ENCODE peak calls at places on chromosome 21, in seven cellular contexts. One of them, this sample, is unnamed. For H3K4me1, the result is how much of the 10 kb centered on the place peaks cover.

GRCh38 chr21:33395866-33396265 is 7.3 kb upstream of the IFNGR2 start:
- DNase-seq in esophagus squamous epithelium: no peak
- DNase-seq in Panc1: no peak
- DNase-seq in effector memory CD4-positive, alpha-beta T cell: no peak
- DNase-seq in neuronal stem cell: no peak
- DNase-seq in psoas muscle: no peak
- DNase-seq in right lobe of liver: no peak
- DNase-seq in this sample: no peak

GRCh38 chr21:40923914-40924313 is 77.0 kb upstream of the DSCAM start:
- DNase-seq in Panc1: no peak
- DNase-seq in neuronal stem cell: no peak
- DNase-seq in effector memory CD4-positive, alpha-beta T cell: no peak
- DNase-seq in right lobe of liver: no peak
- DNase-seq in esophagus squamous epithelium: no peak
- DNase-seq in psoas muscle: no peak
- DNase-seq in this sample: no peak

GRCh38 chr21:27954806-27955205 is 987.9 kb upstream of the ADAMTS5 start:
- DNase-seq in Panc1: no peak
- DNase-seq in effector memory CD4-positive, alpha-beta T cell: no peak
- DNase-seq in neuronal stem cell: no peak
- DNase-seq in psoas muscle: no peak
- DNase-seq in esophagus squamous epithelium: no peak
- DNase-seq in right lobe of liver: no peak
- DNase-seq in this sample: no peak

GRCh38 chr21:28256420-28256831 is 736.3 kb downstream of the LTN1 start:
- DNase-seq in effector memory CD4-positive, alpha-beta T cell: no peak
- DNase-seq in neuronal stem cell: no peak
- DNase-seq in Panc1: no peak
- DNase-seq in psoas muscle: no peak
- DNase-seq in right lobe of liver: no peak
- DNase-seq in esophagus squamous epithelium: no peak
- DNase-seq in this sample: no peak

GRCh38 chr21:24594082-24594481 is 1013.2 kb downstream of the MRPL39 start:
- DNase-seq in neuronal stem cell: no peak
- DNase-seq in Panc1: no peak
- DNase-seq in right lobe of liver: no peak
- DNase-seq in psoas muscle: no peak
- DNase-seq in effector memory CD4-positive, alpha-beta T cell: no peak
- DNase-seq in esophagus squamous epithelium: no peak
- DNase-seq in this sample: no peak

GRCh38 chr21:32516729-32517649 is 68.3 kb downstream of the TCP10L start:
- DNase-seq in Panc1: no peak
- DNase-seq in effector memory CD4-positive, alpha-beta T cell: no peak
- DNase-seq in right lobe of liver: no peak
- DNase-seq in neuronal stem cell: no peak
- DNase-seq in psoas muscle: no peak
- DNase-seq in esophagus squamous epithelium: no peak
- DNase-seq in this sample: no peak

GRCh38 chr21:40331182-40331581 is 463.9 kb downstream of the PCP4 start:
- DNase-seq in psoas muscle: no peak
- DNase-seq in effector memory CD4-positive, alpha-beta T cell: no peak
- DNase-seq in neuronal stem cell: no peak
- DNase-seq in Panc1: no peak
- DNase-seq in right lobe of liver: no peak
- DNase-seq in esophagus squamous epithelium: no peak
- DNase-seq in this sample: no peak

GRCh38 chr21:28828981-28829380 is 163.7 kb downstream of the LTN1 start:
- DNase-seq in right lobe of liver: no peak
- DNase-seq in neuronal stem cell: no peak
- DNase-seq in psoas muscle: no peak
- DNase-seq in esophagus squamous epithelium: no peak
- DNase-seq in effector memory CD4-positive, alpha-beta T cell: no peak
- DNase-seq in Panc1: no peak
- DNase-seq in this sample: no peak

GRCh38 chr21:33552999-33553598 is 10.3 kb downstream of the SON start:
- DNase-seq in Panc1: no peak
- DNase-seq in neuronal stem cell: no peak
- DNase-seq in effector memory CD4-positive, alpha-beta T cell: no peak
- DNase-seq in esophagus squamous epithelium: no peak
- DNase-seq in right lobe of liver: no peak
- DNase-seq in psoas muscle: no peak
- DNase-seq in this sample: no peak

GRCh38 chr21:14554948-14555347 is 8.8 kb upstream of the SAMSN1 start:
- DNase-seq in Panc1: no peak
- DNase-seq in psoas muscle: no peak
- DNase-seq in neuronal stem cell: no peak
- DNase-seq in esophagus squamous epithelium: no peak
- DNase-seq in effector memory CD4-positive, alpha-beta T cell: no peak
- DNase-seq in right lobe of liver: no peak
- DNase-seq in this sample: no peak

GRCh38 chr21:34220556-34221195 is 143.1 kb upstream of the KCNE2 start:
- DNase-seq in neuronal stem cell: no peak
- DNase-seq in right lobe of liver: no peak
- DNase-seq in Panc1: no peak
- DNase-seq in psoas muscle: no peak
- DNase-seq in effector memory CD4-positive, alpha-beta T cell: no peak
- DNase-seq in esophagus squamous epithelium: no peak
- DNase-seq in this sample: no peak

GRCh38 chr21:29311802-29312201 is 13.1 kb downstream of the BACH1 start:
- DNase-seq in psoas muscle: no peak
- DNase-seq in Panc1: no peak
- DNase-seq in effector memory CD4-positive, alpha-beta T cell: no peak
- DNase-seq in neuronal stem cell: no peak
- DNase-seq in right lobe of liver: no peak
- DNase-seq in esophagus squamous epithelium: no peak
- DNase-seq in this sample: no peak

GRCh38 chr21:33751120-33751519 is 108.8 kb downstream of the ITSN1 start:
- DNase-seq in esophagus squamous epithelium: no peak
- DNase-seq in Panc1: no peak
- DNase-seq in neuronal stem cell: no peak
- DNase-seq in effector memory CD4-positive, alpha-beta T cell: no peak
- DNase-seq in right lobe of liver: no peak
- DNase-seq in psoas muscle: no peak
- DNase-seq in this sample: no peak

GRCh38 chr21:34813266-34813886 is 144.6 kb downstream of the CLIC6 start:
- DNase-seq in esophagus squamous epithelium: no peak
- DNase-seq in right lobe of liver: no peak
- DNase-seq in neuronal stem cell: no peak
- DNase-seq in effector memory CD4-positive, alpha-beta T cell: no peak
- DNase-seq in psoas muscle: no peak
- DNase-seq in Panc1: no peak
- DNase-seq in this sample: no peak

GRCh38 chr21:38760017-38760761 is 45.5 kb upstream of the ETS2 start:
- DNase-seq in esophagus squamous epithelium: no peak
- DNase-seq in psoas muscle: no peak
- DNase-seq in effector memory CD4-positive, alpha-beta T cell: no peak
- DNase-seq in Panc1: no peak
- DNase-seq in right lobe of liver: no peak
- DNase-seq in neuronal stem cell: no peak
- DNase-seq in this sample: no peak

GRCh38 chr21:35002879-35003722 is 46.0 kb downstream of the RUNX1 start:
- DNase-seq in Panc1: no peak
- DNase-seq in effector memory CD4-positive, alpha-beta T cell: no peak
- DNase-seq in esophagus squamous epithelium: no peak
- DNase-seq in psoas muscle: no peak
- DNase-seq in right lobe of liver: no peak
- DNase-seq in neuronal stem cell: no peak
- DNase-seq in this sample: no peak

GRCh38 chr21:39527664-39528381 is 76.1 kb downstream of the SH3BGR start:
- DNase-seq in right lobe of liver: peak
- DNase-seq in Panc1: no peak
- DNase-seq in psoas muscle: no peak
- DNase-seq in neuronal stem cell: no peak
- DNase-seq in effector memory CD4-positive, alpha-beta T cell: no peak
- DNase-seq in esophagus squamous epithelium: no peak
- DNase-seq in this sample: no peak

GRCh38 chr21:39114871-39115658 is 68.2 kb downstream of the PSMG1 start:
- DNase-seq in psoas muscle: no peak
- DNase-seq in effector memory CD4-positive, alpha-beta T cell: no peak
- DNase-seq in right lobe of liver: no peak
- DNase-seq in Panc1: no peak
- DNase-seq in neuronal stem cell: no peak
- DNase-seq in esophagus squamous epithelium: no peak
- DNase-seq in this sample: no peak

GRCh38 chr21:16841917-16842316 is 670.9 kb upstream of the CXADR start:
- DNase-seq in neuronal stem cell: no peak
- DNase-seq in right lobe of liver: no peak
- DNase-seq in effector memory CD4-positive, alpha-beta T cell: no peak
- DNase-seq in psoas muscle: no peak
- DNase-seq in Panc1: no peak
- DNase-seq in esophagus squamous epithelium: no peak
- DNase-seq in this sample: no peak

GRCh38 chr21:16842716-16843115 is 670.1 kb upstream of the CXADR start:
- DNase-seq in effector memory CD4-positive, alpha-beta T cell: no peak
- DNase-seq in Panc1: no peak
- DNase-seq in psoas muscle: no peak
- DNase-seq in right lobe of liver: no peak
- DNase-seq in neuronal stem cell: no peak
- DNase-seq in esophagus squamous epithelium: no peak
- DNase-seq in this sample: no peak

GRCh38 chr21:16838330-16838729 is 674.5 kb upstream of the CXADR start:
- DNase-seq in psoas muscle: no peak
- DNase-seq in esophagus squamous epithelium: no peak
- DNase-seq in right lobe of liver: no peak
- DNase-seq in effector memory CD4-positive, alpha-beta T cell: no peak
- DNase-seq in Panc1: no peak
- DNase-seq in neuronal stem cell: no peak
- DNase-seq in this sample: no peak

GRCh38 chr21:16840549-16840948 is 672.3 kb upstream of the CXADR start:
- DNase-seq in Panc1: no peak
- DNase-seq in effector memory CD4-positive, alpha-beta T cell: no peak
- DNase-seq in esophagus squamous epithelium: no peak
- DNase-seq in right lobe of liver: no peak
- DNase-seq in neuronal stem cell: no peak
- DNase-seq in psoas muscle: no peak
- DNase-seq in this sample: no peak

GRCh38 chr21:16837319-16837718 is 675.5 kb upstream of the CXADR start:
- DNase-seq in effector memory CD4-positive, alpha-beta T cell: no peak
- DNase-seq in right lobe of liver: no peak
- DNase-seq in esophagus squamous epithelium: no peak
- DNase-seq in psoas muscle: no peak
- DNase-seq in neuronal stem cell: no peak
- DNase-seq in Panc1: no peak
- DNase-seq in this sample: no peak
- H3K27ac ChIP-seq in effector memory CD4-positive, alpha-beta T cell: no peak
- H3K27ac ChIP-seq in right lobe of liver: no peak
- H3K27ac ChIP-seq in esophagus squamous epithelium: no peak
- H3K27ac ChIP-seq in psoas muscle: no peak
- H3K27ac ChIP-seq in neuronal stem cell: no peak
- H3K27ac ChIP-seq in Panc1: no peak
- H3K27ac ChIP-seq in this sample: no peak

GRCh38 chr21:31406510-31406909 is 62.4 kb upstream of the TIAM1 start:
- DNase-seq in esophagus squamous epithelium: no peak
- DNase-seq in effector memory CD4-positive, alpha-beta T cell: no peak
- DNase-seq in right lobe of liver: no peak
- DNase-seq in psoas muscle: no peak
- DNase-seq in Panc1: no peak
- DNase-seq in neuronal stem cell: no peak
- DNase-seq in this sample: no peak

GRCh38 chr21:31413698-31414097 is 69.6 kb upstream of the TIAM1 start:
- DNase-seq in Panc1: no peak
- DNase-seq in effector memory CD4-positive, alpha-beta T cell: no peak
- DNase-seq in psoas muscle: no peak
- DNase-seq in esophagus squamous epithelium: no peak
- DNase-seq in right lobe of liver: no peak
- DNase-seq in neuronal stem cell: no peak
- DNase-seq in this sample: no peak

GRCh38 chr21:31410763-31411278 is 66.8 kb upstream of the TIAM1 start:
- DNase-seq in Panc1: no peak
- DNase-seq in psoas muscle: no peak
- DNase-seq in right lobe of liver: no peak
- DNase-seq in esophagus squamous epithelium: no peak
- DNase-seq in neuronal stem cell: no peak
- DNase-seq in effector memory CD4-positive, alpha-beta T cell: no peak
- DNase-seq in this sample: peak

GRCh38 chr21:31408306-31409088 is 64.4 kb upstream of the TIAM1 start:
- DNase-seq in esophagus squamous epithelium: no peak
- DNase-seq in psoas muscle: no peak
- DNase-seq in neuronal stem cell: no peak
- DNase-seq in Panc1: no peak
- DNase-seq in effector memory CD4-positive, alpha-beta T cell: no peak
- DNase-seq in right lobe of liver: no peak
- DNase-seq in this sample: no peak

GRCh38 chr21:31409849-31410762 is 66.0 kb upstream of the TIAM1 start:
- DNase-seq in psoas muscle: no peak
- DNase-seq in Panc1: no peak
- DNase-seq in right lobe of liver: no peak
- DNase-seq in esophagus squamous epithelium: no peak
- DNase-seq in neuronal stem cell: no peak
- DNase-seq in effector memory CD4-positive, alpha-beta T cell: no peak
- DNase-seq in this sample: no peak
- H3K4me1 ChIP-seq in psoas muscle: under half
- H3K4me1 ChIP-seq in Panc1: under half
- H3K4me1 ChIP-seq in right lobe of liver: under half
- H3K4me1 ChIP-seq in esophagus squamous epithelium: under half
- H3K4me1 ChIP-seq in neuronal stem cell: under half
- H3K4me1 ChIP-seq in effector memory CD4-positive, alpha-beta T cell: under half
- H3K4me1 ChIP-seq in this sample: under half

GRCh38 chr21:41933259-41934079 is 20.3 kb downstream of the C2CD2 start:
- DNase-seq in Panc1: no peak
- DNase-seq in effector memory CD4-positive, alpha-beta T cell: no peak
- DNase-seq in right lobe of liver: no peak
- DNase-seq in esophagus squamous epithelium: no peak
- DNase-seq in neuronal stem cell: no peak
- DNase-seq in psoas muscle: no peak
- DNase-seq in this sample: no peak
- H3K27ac ChIP-seq in Panc1: peak
- H3K27ac ChIP-seq in effector memory CD4-positive, alpha-beta T cell: no peak
- H3K27ac ChIP-seq in right lobe of liver: no peak
- H3K27ac ChIP-seq in esophagus squamous epithelium: peak
- H3K27ac ChIP-seq in neuronal stem cell: no peak
- H3K27ac ChIP-seq in psoas muscle: peak
- H3K27ac ChIP-seq in this sample: no peak

DNA sequence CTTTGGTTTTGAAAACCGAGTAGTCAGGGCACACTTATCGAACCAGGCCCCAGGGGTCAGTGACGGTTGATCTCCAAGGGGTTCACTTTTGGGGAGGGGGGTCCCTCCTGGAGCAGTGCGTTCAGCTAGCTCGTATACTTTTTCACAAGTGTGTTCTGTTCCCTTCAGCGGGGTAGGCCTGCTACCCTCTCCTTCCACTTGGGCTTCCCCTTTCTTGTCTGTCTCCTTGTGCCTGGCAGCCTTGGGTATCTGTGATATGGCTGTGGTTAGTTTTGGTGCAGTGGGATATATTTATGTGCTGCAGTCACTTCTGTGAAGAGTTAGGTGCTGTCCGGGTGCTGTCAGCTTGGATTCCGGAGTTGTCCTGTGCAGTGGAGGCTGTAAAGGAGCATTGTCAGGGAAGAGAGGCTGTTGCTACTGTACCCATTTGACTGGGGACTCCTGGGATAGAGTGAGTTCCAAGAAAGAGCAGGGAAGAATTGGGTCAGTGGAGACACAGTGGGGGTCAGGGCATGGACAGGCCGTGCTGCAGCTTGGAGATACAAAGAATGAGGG is 29.7 kb downstream of the ADARB1 start:
- DNase-seq in right lobe of liver: no peak
- DNase-seq in effector memory CD4-positive, alpha-beta T cell: no peak
- DNase-seq in psoas muscle: no peak
- DNase-seq in Panc1: no peak
- DNase-seq in esophagus squamous epithelium: no peak
- DNase-seq in neuronal stem cell: no peak
- DNase-seq in this sample: no peak
- H3K4me1 ChIP-seq in right lobe of liver: under half
- H3K4me1 ChIP-seq in effector memory CD4-positive, alpha-beta T cell: under half
- H3K4me1 ChIP-seq in psoas muscle: half or more
- H3K4me1 ChIP-seq in Panc1: under half
- H3K4me1 ChIP-seq in esophagus squamous epithelium: half or more
- H3K4me1 ChIP-seq in neuronal stem cell: under half
- H3K4me1 ChIP-seq in this sample: half or more

This sample was measured in CD4-positive, alpha-beta memory T cell.